ENCODE peak calls at places on chromosomes 12 and 14, in four cellular contexts. X is fibroblast of the aortic adventitia, Y is kidney, P is astrocyte of the spinal cord. Q is an unnamed sample.

GRCh38 chr12:132162508-132163031 is 18.3 kb downstream of the NOC4L start:
- DNase-seq in X (peak), Y (peak), P (peak), Q (peak)

GRCh38 chr14:73784065-73784987 is 67.3 kb upstream of the PTGR2 start:
- DNase-seq in X (peak), Y (no peak), P (peak), Q (peak)

GRCh38 chr12:22626429-22626828 is 1.5 kb downstream of the ETNK1 start:
- DNase-seq in X (peak), Y (no peak), P (peak), Q (peak)

GRCh38 chr12:40054554-40055226 is 51.2 kb downstream of the SLC2A13 start:
- DNase-seq in X (peak), Y (no peak), P (peak), Q (peak)

GRCh38 chr12:22986997-22987396 is 362.0 kb downstream of the ETNK1 start:
- DNase-seq in X (no peak), Y (no peak), P (no peak), Q (no peak)

GRCh38 chr12:124581299-124581698 is 13.9 kb upstream of the NCOR2 start:
- DNase-seq in X (peak), Y (no peak), P (no peak), Q (peak)

GRCh38 chr14:89427426-89428162 is 10.6 kb upstream of the FOXN3 start:
- DNase-seq in X (peak), Y (no peak), P (no peak), Q (no peak)

GRCh38 chr12:102950107-102950949 is 7.1 kb upstream of the ASCL1 start:
- DNase-seq in X (no peak), Y (no peak), P (no peak), Q (no peak)

GRCh38 chr14:95519699-95520098 is 3.2 kb upstream of the SYNE3 start:
- DNase-seq in X (peak), Y (peak), P (peak), Q (peak)

GRCh38 chr14:50533806-50534205 is 1.4 kb upstream of the MAP4K5 start:
- DNase-seq in X (no peak), Y (no peak), P (peak), Q (no peak)

GRCh38 chr14:64703393-64704144 is 655 bp upstream of the PLEKHG3 start:
- DNase-seq in X (peak), Y (no peak), P (no peak), Q (no peak)

GRCh38 chr12:93970892-93971688 is 177.3 kb upstream of the PLXNC1 start:
- DNase-seq in X (no peak), Y (no peak), P (no peak), Q (no peak)

GRCh38 chr12:9273276-9273675 is 65.1 kb upstream of the PZP start:
- DNase-seq in X (peak), Y (no peak), P (peak), Q (peak)

GRCh38 chr14:94575730-94576585 is 5.3 kb upstream of the SERPINA5 start:
- DNase-seq in X (peak), Y (peak), P (peak), Q (peak)

GRCh38 chr14:37142835-37143499 is 29.4 kb downstream of the SLC25A21 start:
- DNase-seq in X (peak), Y (no peak), P (peak), Q (peak)

GRCh38 chr12:41932470-41932991 is 212.1 kb downstream of the GXYLT1 start:
- DNase-seq in X (peak), Y (peak), P (peak), Q (peak)

GRCh38 chr14:92647499-92648279 is 100.7 kb downstream of the LGMN start:
- DNase-seq in X (peak), Y (peak), P (peak), Q (peak)

GRCh38 chr12:126688556-126688955 is 1578.4 kb upstream of the TMEM132C start:
- DNase-seq in X (no peak), Y (no peak), P (no peak), Q (no peak)

GRCh38 chr14:45698462-45699134 is 445.6 kb upstream of the MIS18BP1 start:
- DNase-seq in X (no peak), Y (no peak), P (no peak), Q (no peak)

GRCh38 chr12:93351726-93352125 is 26.0 kb upstream of the NUDT4 start:
- DNase-seq in X (no peak), Y (no peak), P (no peak), Q (no peak)

GRCh38 chr12:52648012-52648550 is 3.9 kb downstream of the KRT2 start:
- DNase-seq in X (no peak), Y (no peak), P (no peak), Q (no peak)

GRCh38 chr12:118773956-118774723 is 207.2 kb upstream of the SRRM4 start:
- DNase-seq in X (no peak), Y (no peak), P (no peak), Q (no peak)

GRCh38 chr14:70114621-70115156 is 74.1 kb downstream of the SLC8A3 start:
- DNase-seq in X (no peak), Y (no peak), P (no peak), Q (no peak)

GRCh38 chr12:125512541-125513298 is 447.5 kb downstream of the AACS start:
- DNase-seq in X (no peak), Y (no peak), P (no peak), Q (no peak)

GRCh38 chr14:56137842-56138241 is 19.6 kb downstream of the PELI2 start:
- DNase-seq in X (no peak), Y (no peak), P (no peak), Q (no peak)

GRCh38 chr12:10718279-10718821 is 4.8 kb downstream of the YBX3 start:
- DNase-seq in X (peak), Y (no peak), P (peak), Q (peak)

GRCh38 chr12:22743700-22744099 is 118.7 kb downstream of the ETNK1 start:
- DNase-seq in X (no peak), Y (no peak), P (no peak), Q (no peak)

GRCh38 chr14:103188691-103189480 is 65.6 kb downstream of the TNFAIP2 start:
- DNase-seq in X (peak), Y (peak), P (no peak), Q (peak)

GRCh38 chr12:92538970-92539749 is 163.6 kb upstream of the PLEKHG7 start:
- DNase-seq in X (peak), Y (no peak), P (peak), Q (peak)

GRCh38 chr14:53956427-53957201 is at the start of gene BMP4:
- DNase-seq in X (peak), Y (peak), P (peak), Q (peak)

GRCh38 chr14:55271572-55272414 is 572 bp downstream of the FBXO34 start:
- DNase-seq in X (peak), Y (peak), P (peak), Q (peak)

GRCh38 chr12:33000016-33000415 is 103.4 kb upstream of the PKP2 start:
- DNase-seq in X (no peak), Y (no peak), P (no peak), Q (no peak)

GRCh38 chr14:73771848-73772705 is 57.9 kb upstream of the PNMA1 start:
- DNase-seq in X (peak), Y (peak), P (peak), Q (peak)

GRCh38 chr12:14567311-14568195 is at the start of gene PLBD1:
- DNase-seq in X (peak), Y (peak), P (peak), Q (peak)

GRCh38 chr14:77337880-77338279 is 17.0 kb downstream of the GSTZ1 start:
- DNase-seq in X (no peak), Y (no peak), P (no peak), Q (no peak)

GRCh38 chr14:21455912-21456667 is at the start of gene CHD8:
- DNase-seq in X (peak), Y (peak), P (peak), Q (peak)

DNA sequence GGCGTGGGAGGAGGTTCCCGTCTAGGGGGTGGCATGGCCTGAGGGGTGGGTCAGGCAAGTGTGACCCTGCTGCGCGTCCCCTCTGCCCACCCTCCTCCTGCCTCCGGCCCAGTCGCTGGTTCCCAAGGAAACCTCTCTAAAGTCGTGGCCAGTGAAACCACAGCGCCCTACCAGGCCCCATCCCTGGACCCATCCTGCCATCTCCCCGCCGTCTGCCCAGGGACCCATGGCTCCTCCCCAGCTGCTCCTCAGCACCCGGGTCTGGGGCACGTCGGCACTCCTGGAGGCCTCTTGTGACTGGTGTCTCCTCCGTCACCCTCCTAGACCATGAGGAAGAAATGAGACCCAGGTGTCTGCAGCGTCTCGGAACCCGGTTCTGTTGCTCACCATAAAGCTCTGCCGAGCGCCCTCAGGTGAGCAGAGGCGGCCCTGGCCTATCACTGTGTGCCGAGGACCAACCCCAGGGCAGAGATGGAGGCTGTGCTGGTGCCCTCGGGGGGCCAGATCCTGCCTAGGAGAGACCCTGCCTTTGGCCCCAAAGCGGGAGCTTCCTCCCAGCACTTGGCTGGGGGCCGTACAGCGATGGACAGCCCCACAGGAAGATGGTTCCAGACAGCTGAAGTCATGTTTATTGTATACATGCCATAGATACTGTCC is 222.3 kb upstream of the RTL1 start:
- DNase-seq in X (no peak), Y (peak), P (no peak), Q (no peak)
- TF ChIP-seq CTCF in X (no peak), Y (no peak), P (no peak), Q (no peak)

GRCh38 chr12:57737467-57738141 is 938 bp downstream of the AGAP2 start:
- DNase-seq in X (no peak), Y (no peak), P (no peak), Q (no peak)
- H3K4me3 ChIP-seq in X (peak), Y (no peak), P (no peak), Q (peak)

GRCh38 chr14:51653096-51653814 is 1.5 kb downstream of the FRMD6 start:
- DNase-seq in X (peak), Y (no peak), P (peak), Q (peak)
- TF ChIP-seq CTCF in X (peak), Y (no peak), P (peak), Q (peak)

GRCh38 chr14:90552465-90553297 is 155.9 kb downstream of the CALM1 start:
- DNase-seq in X (no peak), Y (no peak), P (no peak), Q (no peak)
- H3K4me3 ChIP-seq in X (no peak), Y (no peak), P (no peak), Q (no peak)

GRCh38 chr12:51295651-51296050 is 25.4 kb upstream of the SMAGP start:
- DNase-seq in X (no peak), Y (no peak), P (no peak), Q (no peak)
- TF ChIP-seq CTCF in X (no peak), Y (no peak), P (no peak), Q (no peak)

DNA sequence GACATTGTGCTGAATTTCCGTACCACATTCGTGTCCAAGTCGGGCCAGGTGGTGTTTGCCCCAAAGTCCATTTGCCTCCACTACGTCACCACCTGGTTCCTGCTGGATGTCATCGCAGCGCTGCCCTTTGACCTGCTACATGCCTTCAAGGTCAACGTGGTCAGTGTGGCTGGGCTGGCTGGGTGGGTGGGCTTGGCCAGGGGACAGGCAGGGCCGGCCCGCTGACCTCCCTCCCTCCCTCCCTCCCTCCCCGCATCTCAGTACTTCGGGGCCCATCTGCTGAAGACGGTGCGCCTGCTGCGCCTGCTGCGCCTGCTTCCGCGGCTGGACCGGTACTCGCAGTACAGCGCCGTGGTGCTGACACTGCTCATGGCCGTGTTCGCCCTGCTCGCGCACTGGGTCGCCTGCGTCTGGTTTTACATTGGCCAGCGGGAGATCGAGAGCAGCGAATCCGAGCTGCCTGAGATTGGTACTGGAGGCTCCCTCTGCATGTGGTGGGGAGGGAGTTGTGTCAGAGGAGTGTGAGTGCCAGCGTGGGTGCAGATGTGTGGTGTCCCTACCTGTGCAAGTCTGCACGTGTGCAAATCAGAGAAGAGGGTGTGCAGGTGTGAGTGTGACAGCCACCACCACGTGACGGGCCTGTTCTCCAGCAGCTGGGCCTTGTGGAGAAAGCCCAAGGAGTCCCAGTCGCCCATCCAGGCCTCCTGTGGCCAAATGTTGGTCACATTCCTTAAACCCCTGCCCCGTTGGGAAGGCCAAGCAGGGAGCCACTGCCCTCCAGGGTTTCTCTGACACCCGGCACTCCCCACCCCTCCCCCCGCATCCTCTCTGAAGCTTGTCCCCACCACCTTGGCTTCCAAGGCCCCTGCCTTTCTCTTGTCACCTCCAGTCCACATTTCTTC is 5.3 kb downstream of the KCNH3 start:
- DNase-seq in X (no peak), Y (no peak), P (no peak), Q (no peak)
- H3K4me3 ChIP-seq in X (no peak), Y (no peak), P (no peak), Q (no peak)

GRCh38 chr14:24392327-24393098 is 6.3 kb upstream of the NYNRIN start:
- DNase-seq in X (peak), Y (no peak), P (peak), Q (peak)
- TF ChIP-seq CTCF in X (peak), Y (no peak), P (peak), Q (peak)